ENCODE peak calls at places on chromosomes 5 and 9, in eight cellular contexts. R, U, Z, G, C, Y, B and O are unnamed samples.

GRCh38 chr5:137148656-137149055 is 350.5 kb downstream of the SPOCK1 start:
- DNase-seq in R (no peak), U (no peak), Z (no peak), G (no peak), C (no peak), Y (no peak), B (no peak), O (no peak)

GRCh38 chr5:167894631-167895472 is 396.6 kb upstream of the WWC1 start:
- DNase-seq in R (no peak), U (no peak), Z (no peak), G (no peak), C (no peak), Y (no peak), B (no peak), O (no peak)

GRCh38 chr9:12798066-12798770 is 23.4 kb downstream of the LURAP1L start:
- DNase-seq in R (no peak), U (no peak), Z (no peak), G (no peak), C (no peak), Y (no peak), B (no peak), O (no peak)

GRCh38 chr5:140550147-140551079 is 3.0 kb downstream of the EIF4EBP3 start:
- DNase-seq in R (no peak), U (no peak), Z (no peak), G (no peak), C (no peak), Y (no peak), B (no peak), O (no peak)

GRCh38 chr5:43694027-43694426 is 91.0 kb downstream of the NNT start:
- DNase-seq in R (no peak), U (no peak), Z (no peak), G (no peak), C (no peak), Y (no peak), B (no peak), O (no peak)

GRCh38 chr9:123834907-123835562 is 94.9 kb downstream of the DENND1A start:
- DNase-seq in R (peak; percentile 36), U (no peak), Z (no peak), G (no peak), C (no peak), Y (peak; percentile 10), B (peak; percentile 32), O (no peak)

GRCh38 chr5:53965459-53965858 is 344.9 kb downstream of the ARL15 start:
- DNase-seq in R (no peak), U (no peak), Z (no peak), G (no peak), C (no peak), Y (no peak), B (no peak), O (no peak)

GRCh38 chr9:7560669-7561305 is 238.8 kb downstream of the DMAC1 start:
- DNase-seq in R (no peak), U (no peak), Z (no peak), G (no peak), C (no peak), Y (no peak), B (no peak), O (no peak)

GRCh38 chr9:36961568-36962360 is 72.3 kb downstream of the PAX5 start:
- DNase-seq in R (no peak), U (no peak), Z (peak; percentile 30), G (no peak), C (no peak), Y (no peak), B (no peak), O (no peak)

GRCh38 chr9:109887079-109887478 is 107.1 kb downstream of the PALM2AKAP2 start:
- DNase-seq in R (no peak), U (no peak), Z (no peak), G (peak; percentile 35), C (no peak), Y (no peak), B (peak; percentile 48), O (no peak)

GRCh38 chr5:165130656-165131055 is 1625.2 kb downstream of the MAT2B start:
- DNase-seq in R (no peak), U (no peak), Z (no peak), G (no peak), C (no peak), Y (no peak), B (no peak), O (no peak)

GRCh38 chr5:51383494-51384081 is 340 bp downstream of the ISL1 start:
- DNase-seq in R (no peak), U (no peak), Z (no peak), G (no peak), C (no peak), Y (no peak), B (no peak), O (no peak)

GRCh38 chr5:59079622-59080620 is 497.0 kb downstream of the RAB3C start:
- DNase-seq in R (no peak), U (no peak), Z (no peak), G (no peak), C (no peak), Y (no peak), B (no peak), O (no peak)

GRCh38 chr5:177600458-177601018 is 606 bp downstream of the B4GALT7 start:
- DNase-seq in R (no peak), U (no peak), Z (no peak), G (no peak), C (no peak), Y (no peak), B (no peak), O (no peak)

GRCh38 chr9:108113579-108113978 is 624.0 kb upstream of the KLF4 start:
- DNase-seq in R (no peak), U (no peak), Z (no peak), G (no peak), C (no peak), Y (no peak), B (peak; percentile 2), O (no peak)

GRCh38 chr5:116632890-116633289 is 58.3 kb upstream of the SEMA6A start:
- DNase-seq in R (no peak), U (no peak), Z (no peak), G (no peak), C (no peak), Y (no peak), B (no peak), O (no peak)

GRCh38 chr5:154465169-154465568 is 12.9 kb downstream of the HAND1 start:
- DNase-seq in R (no peak), U (no peak), Z (no peak), G (no peak), C (no peak), Y (no peak), B (no peak), O (no peak)

GRCh38 chr5:15850939-15851341 is 328.7 kb downstream of the MARCHF11 start:
- DNase-seq in R (no peak), U (no peak), Z (no peak), G (no peak), C (no peak), Y (no peak), B (peak; percentile 20), O (no peak)

GRCh38 chr5:78666041-78666444 is 17.5 kb upstream of the LHFPL2 start:
- DNase-seq in R (no peak), U (no peak), Z (no peak), G (no peak), C (no peak), Y (no peak), B (no peak), O (no peak)

GRCh38 chr5:110726249-110727024 is at the start of gene TMEM232:
- DNase-seq in R (peak; percentile 23), U (peak; percentile 63), Z (peak; percentile 86), G (peak; percentile 51), C (peak; percentile 76), Y (peak; percentile 29), B (peak; percentile 70), O (no peak)

GRCh38 chr5:68932830-68933434 is 160.9 kb upstream of the SLC30A5 start:
- DNase-seq in R (peak; percentile 9), U (no peak), Z (no peak), G (no peak), C (no peak), Y (no peak), B (no peak), O (peak; percentile 66)

GRCh38 chr5:42645138-42645537 is 111.5 kb upstream of the CCDC152 start:
- DNase-seq in R (no peak), U (no peak), Z (no peak), G (no peak), C (no peak), Y (no peak), B (no peak), O (no peak)

GRCh38 chr9:16627967-16628366 is 242.5 kb downstream of the BNC2 start:
- DNase-seq in R (no peak), U (no peak), Z (no peak), G (peak; percentile 40), C (no peak), Y (no peak), B (no peak), O (peak; percentile 64)

GRCh38 chr5:59021837-59022514 is 439.1 kb downstream of the RAB3C start:
- DNase-seq in R (no peak), U (no peak), Z (no peak), G (peak; percentile 36), C (peak; percentile 33), Y (no peak), B (no peak), O (no peak)

GRCh38 chr5:146111409-146111808 is 6.0 kb upstream of the PLAC8L1 start:
- DNase-seq in R (no peak), U (no peak), Z (no peak), G (no peak), C (no peak), Y (no peak), B (no peak), O (no peak)

GRCh38 chr5:59130441-59130840 is 547.6 kb downstream of the RAB3C start:
- DNase-seq in R (no peak), U (no peak), Z (no peak), G (no peak), C (no peak), Y (no peak), B (no peak), O (no peak)

GRCh38 chr9:137479892-137480685 is 21.0 kb upstream of the NSMF start:
- DNase-seq in R (no peak), U (no peak), Z (no peak), G (no peak), C (no peak), Y (no peak), B (no peak), O (no peak)